ENCODE peak calls at places on chromosomes 13 and 19, in eight cellular contexts. One of them, this sample, is unnamed.

GRCh38 chr13:112803422-112803821 is 113.6 kb downstream of the ATP11A start:
- DNase-seq in colonic mucosa: no peak
- DNase-seq in dorsolateral prefrontal cortex: no peak
- DNase-seq in endodermal cell: no peak
- DNase-seq in psoas muscle: no peak
- DNase-seq in lung: no peak
- DNase-seq in GM23248: no peak
- DNase-seq in hepatocyte: no peak
- DNase-seq in this sample: no peak

GRCh38 chr19:1469936-1470863 is 8.8 kb downstream of the C19orf25 start:
- DNase-seq in colonic mucosa: peak
- DNase-seq in dorsolateral prefrontal cortex: peak
- DNase-seq in endodermal cell: peak
- DNase-seq in psoas muscle: peak
- DNase-seq in lung: no peak
- DNase-seq in GM23248: peak
- DNase-seq in hepatocyte: peak
- DNase-seq in this sample: peak

GRCh38 chr19:32415246-32415645 is 9.7 kb downstream of the DPY19L3 start:
- DNase-seq in colonic mucosa: no peak
- DNase-seq in dorsolateral prefrontal cortex: no peak
- DNase-seq in endodermal cell: no peak
- DNase-seq in psoas muscle: no peak
- DNase-seq in lung: no peak
- DNase-seq in GM23248: no peak
- DNase-seq in hepatocyte: no peak
- DNase-seq in this sample: no peak

GRCh38 chr19:48990400-48990799 is 2.7 kb downstream of the GYS1 start:
- DNase-seq in colonic mucosa: no peak
- DNase-seq in dorsolateral prefrontal cortex: no peak
- DNase-seq in endodermal cell: no peak
- DNase-seq in psoas muscle: no peak
- DNase-seq in lung: no peak
- DNase-seq in GM23248: peak
- DNase-seq in hepatocyte: no peak
- DNase-seq in this sample: no peak

GRCh38 chr19:1658446-1659433 is 6.3 kb upstream of the TCF3 start:
- DNase-seq in colonic mucosa: no peak
- DNase-seq in dorsolateral prefrontal cortex: no peak
- DNase-seq in endodermal cell: no peak
- DNase-seq in psoas muscle: peak
- DNase-seq in lung: no peak
- DNase-seq in GM23248: no peak
- DNase-seq in hepatocyte: no peak
- DNase-seq in this sample: no peak

GRCh38 chr19:33622505-33622808 is 704 bp downstream of the CHST8 start:
- DNase-seq in colonic mucosa: no peak
- DNase-seq in dorsolateral prefrontal cortex: no peak
- DNase-seq in endodermal cell: peak
- DNase-seq in psoas muscle: no peak
- DNase-seq in lung: no peak
- DNase-seq in GM23248: peak
- DNase-seq in hepatocyte: no peak
- DNase-seq in this sample: no peak

GRCh38 chr13:67186985-67187569 is 43.1 kb downstream of the PCDH9 start:
- DNase-seq in colonic mucosa: no peak
- DNase-seq in dorsolateral prefrontal cortex: no peak
- DNase-seq in endodermal cell: peak
- DNase-seq in psoas muscle: no peak
- DNase-seq in lung: no peak
- DNase-seq in GM23248: no peak
- DNase-seq in hepatocyte: no peak
- DNase-seq in this sample: no peak

GRCh38 chr19:23999821-24000610 is 85.3 kb downstream of the ZNF726 start:
- DNase-seq in colonic mucosa: no peak
- DNase-seq in dorsolateral prefrontal cortex: no peak
- DNase-seq in endodermal cell: no peak
- DNase-seq in psoas muscle: no peak
- DNase-seq in lung: no peak
- DNase-seq in GM23248: no peak
- DNase-seq in hepatocyte: no peak
- DNase-seq in this sample: no peak

GRCh38 chr19:55494172-55494761 is 6.0 kb downstream of the SSC5D start:
- DNase-seq in colonic mucosa: no peak
- DNase-seq in dorsolateral prefrontal cortex: no peak
- DNase-seq in endodermal cell: no peak
- DNase-seq in psoas muscle: peak
- DNase-seq in lung: no peak
- DNase-seq in GM23248: no peak
- DNase-seq in hepatocyte: no peak
- DNase-seq in this sample: peak

GRCh38 chr19:35032356-35032865 is 2.1 kb downstream of the SCN1B start:
- DNase-seq in colonic mucosa: no peak
- DNase-seq in dorsolateral prefrontal cortex: no peak
- DNase-seq in endodermal cell: no peak
- DNase-seq in psoas muscle: no peak
- DNase-seq in lung: no peak
- DNase-seq in GM23248: no peak
- DNase-seq in hepatocyte: no peak
- DNase-seq in this sample: no peak

DNA sequence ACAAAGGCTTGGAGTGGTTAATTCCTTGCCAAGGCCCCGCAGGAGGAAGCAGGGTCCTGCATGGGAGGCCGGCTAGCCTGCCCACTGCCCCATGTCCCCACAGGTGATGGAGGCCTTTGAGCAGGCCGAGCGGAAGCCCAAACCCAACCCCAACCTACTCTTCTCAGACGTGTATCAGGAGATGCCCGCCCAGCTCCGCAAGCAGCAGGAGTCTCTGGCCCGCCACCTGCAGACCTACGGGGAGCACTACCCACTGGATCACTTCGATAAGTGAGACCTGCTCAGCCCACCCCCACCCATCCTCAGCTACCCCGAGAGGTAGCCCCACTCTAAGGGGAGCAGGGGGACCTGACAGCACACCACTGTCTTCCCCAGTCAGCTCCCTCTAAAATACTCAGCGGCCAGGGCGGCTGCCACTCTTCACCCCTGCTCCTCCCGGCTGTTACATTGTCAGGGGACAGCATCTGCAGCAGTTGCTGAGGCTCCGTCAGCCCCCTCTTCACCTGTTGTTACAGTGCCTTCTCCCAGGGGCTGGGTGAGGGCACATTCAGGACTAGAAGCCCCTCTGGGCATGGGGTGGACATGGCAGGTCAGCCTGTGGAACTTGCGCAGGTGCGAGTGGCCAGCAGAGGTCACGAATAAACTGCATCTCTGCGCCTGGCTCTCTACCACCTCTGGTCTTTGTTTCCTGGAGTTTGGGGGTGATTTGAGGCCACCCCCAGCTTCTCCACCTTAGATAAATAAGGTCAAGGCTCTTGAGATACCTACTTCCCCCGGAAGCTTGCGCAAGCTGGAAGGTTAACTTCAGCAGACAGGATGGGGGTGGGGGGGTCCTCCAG is 2.6 kb downstream of the B3GNT8 start:
- DNase-seq in colonic mucosa: no peak
- DNase-seq in dorsolateral prefrontal cortex: no peak
- DNase-seq in endodermal cell: no peak
- DNase-seq in psoas muscle: no peak
- DNase-seq in lung: peak
- DNase-seq in GM23248: no peak
- DNase-seq in hepatocyte: no peak
- DNase-seq in this sample: no peak
- H3K27ac ChIP-seq in colonic mucosa: no peak
- H3K27ac ChIP-seq in dorsolateral prefrontal cortex: no peak
- H3K27ac ChIP-seq in endodermal cell: no peak
- H3K27ac ChIP-seq in psoas muscle: no peak
- H3K27ac ChIP-seq in lung: no peak
- H3K27ac ChIP-seq in GM23248: no peak
- H3K27ac ChIP-seq in hepatocyte: no peak
- H3K27ac ChIP-seq in this sample: peak

GRCh38 chr19:13633109-13633508 is 126.8 kb upstream of the CACNA1A start:
- DNase-seq in colonic mucosa: peak
- DNase-seq in dorsolateral prefrontal cortex: no peak
- DNase-seq in endodermal cell: no peak
- DNase-seq in psoas muscle: no peak
- DNase-seq in lung: no peak
- DNase-seq in GM23248: peak
- DNase-seq in hepatocyte: peak
- DNase-seq in this sample: no peak
- H3K27ac ChIP-seq in colonic mucosa: peak
- H3K27ac ChIP-seq in dorsolateral prefrontal cortex: no peak
- H3K27ac ChIP-seq in endodermal cell: peak
- H3K27ac ChIP-seq in psoas muscle: no peak
- H3K27ac ChIP-seq in lung: no peak
- H3K27ac ChIP-seq in GM23248: no peak
- H3K27ac ChIP-seq in hepatocyte: peak
- H3K27ac ChIP-seq in this sample: no peak

GRCh38 chr19:13953021-13953531 is 767 bp downstream of the DCAF15 start:
- DNase-seq in colonic mucosa: peak
- DNase-seq in dorsolateral prefrontal cortex: no peak
- DNase-seq in endodermal cell: peak
- DNase-seq in psoas muscle: no peak
- DNase-seq in lung: no peak
- DNase-seq in GM23248: peak
- DNase-seq in hepatocyte: peak
- DNase-seq in this sample: no peak
- H3K27ac ChIP-seq in colonic mucosa: peak
- H3K27ac ChIP-seq in dorsolateral prefrontal cortex: no peak
- H3K27ac ChIP-seq in endodermal cell: no peak
- H3K27ac ChIP-seq in psoas muscle: peak
- H3K27ac ChIP-seq in lung: no peak
- H3K27ac ChIP-seq in GM23248: peak
- H3K27ac ChIP-seq in hepatocyte: peak
- H3K27ac ChIP-seq in this sample: peak

DNA sequence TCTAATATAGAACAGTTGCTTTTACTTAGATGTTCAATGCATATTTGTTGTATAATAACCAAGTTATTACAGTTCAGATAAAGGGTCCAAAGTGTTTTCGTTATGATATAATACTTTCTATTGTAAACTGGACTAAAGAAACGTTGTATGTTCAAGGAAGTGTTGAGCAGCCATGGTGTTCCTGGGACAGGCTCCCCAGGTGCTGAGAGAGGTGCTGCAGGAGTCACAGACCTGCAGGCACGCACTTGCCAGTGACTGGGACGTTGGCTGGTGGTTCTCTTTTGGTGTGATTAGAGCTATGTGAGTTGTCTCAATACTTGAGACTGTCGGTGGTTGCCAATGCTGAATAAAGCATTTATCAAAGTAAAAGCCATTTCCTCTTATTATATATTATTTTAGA is 9.5 kb downstream of the ING1 start:
- DNase-seq in colonic mucosa: no peak
- DNase-seq in dorsolateral prefrontal cortex: no peak
- DNase-seq in endodermal cell: no peak
- DNase-seq in psoas muscle: no peak
- DNase-seq in lung: no peak
- DNase-seq in GM23248: no peak
- DNase-seq in hepatocyte: no peak
- DNase-seq in this sample: no peak
- H3K27ac ChIP-seq in colonic mucosa: no peak
- H3K27ac ChIP-seq in dorsolateral prefrontal cortex: no peak
- H3K27ac ChIP-seq in endodermal cell: no peak
- H3K27ac ChIP-seq in psoas muscle: no peak
- H3K27ac ChIP-seq in lung: no peak
- H3K27ac ChIP-seq in GM23248: no peak
- H3K27ac ChIP-seq in hepatocyte: no peak
- H3K27ac ChIP-seq in this sample: no peak